ENCODE peak calls at places on chromosomes 2 and 18, in eight cellular contexts. C, I, N, H, G, Y, Q and K are unnamed samples. For H3K4me1, the result is how much of the 10 kb centered on the place peaks cover.

GRCh38 chr2:105438104-105438929 is 39.5 kb upstream of the FHL2 start:
- DNase-seq in I (no peak), G (peak), Q (peak), H (no peak), Y (peak), N (no peak), C (peak), K (peak)

GRCh38 chr2:8479298-8479697 is 202.6 kb upstream of the ID2 start:
- DNase-seq in Q (peak), I (no peak), N (no peak), G (no peak), H (peak), C (no peak), Y (no peak), K (peak)

GRCh38 chr2:128311755-128312341 is 6.8 kb downstream of the HS6ST1 start:
- DNase-seq in H (peak), G (peak), Y (no peak), Q (peak), C (no peak), N (no peak), I (no peak), K (peak)

GRCh38 chr2:233867993-233868532 is at the start of gene MSL3B:
- DNase-seq in I (peak), H (no peak), N (peak), Q (peak), G (peak), Y (no peak), C (peak), K (peak)

GRCh38 chr2:145751634-145752033 is 1231.7 kb upstream of the ZEB2 start:
- DNase-seq in N (no peak), C (no peak), H (no peak), Y (no peak), I (no peak), Q (no peak), G (no peak), K (no peak)

GRCh38 chr2:227597993-227598392 is 700 bp upstream of the SCYGR2 start:
- DNase-seq in I (peak), N (no peak), Q (no peak), Y (no peak), H (no peak), C (no peak), G (no peak), K (no peak)

GRCh38 chr2:228767196-228767595 is 503.9 kb downstream of the PID1 start:
- DNase-seq in C (no peak), Y (no peak), Q (no peak), G (no peak), I (no peak), H (no peak), N (no peak), K (no peak)

GRCh38 chr2:112092286-112093041 is 37.4 kb downstream of the TMEM87B start:
- DNase-seq in Q (no peak), C (no peak), I (no peak), N (no peak), H (no peak), Y (no peak), G (no peak), K (no peak)

GRCh38 chr2:6877402-6878305 is at the start of gene RSAD2:
- DNase-seq in Q (peak), C (peak), G (no peak), H (no peak), N (no peak), Y (peak), I (no peak), K (peak)

GRCh38 chr2:166361351-166362153 is 14.2 kb downstream of the SCN9A start:
- DNase-seq in Y (no peak), H (no peak), I (peak), Q (no peak), G (no peak), C (no peak), N (no peak), K (no peak)

GRCh38 chr18:8826971-8827370 is 121.6 kb downstream of the MTCL1 start:
- DNase-seq in C (no peak), Q (peak), H (no peak), N (no peak), I (no peak), Y (no peak), G (no peak), K (no peak)

DNA sequence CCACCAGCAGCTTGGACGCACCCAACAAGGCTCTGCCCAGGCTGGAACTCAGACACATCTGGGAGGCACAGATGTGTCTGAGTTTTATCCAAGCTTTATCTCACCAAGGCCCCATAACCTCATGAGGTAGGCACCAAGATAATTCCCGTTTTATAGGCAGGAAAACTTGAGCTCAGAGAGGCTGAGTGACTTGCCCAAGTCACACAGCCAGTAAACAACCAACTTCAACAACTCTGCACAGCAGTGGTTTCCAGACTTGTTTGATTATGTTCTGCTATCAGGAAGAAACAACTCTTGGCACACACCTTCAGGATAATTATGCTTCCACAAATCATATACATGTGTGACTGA is 63.1 kb downstream of the ZFP36L2 start:
- DNase-seq in C (no peak), Q (no peak), I (no peak), N (no peak), H (no peak), G (no peak), Y (no peak), K (no peak)
- TF ChIP-seq POLR2A in C (no peak), Q (no peak), I (no peak), N (no peak), H (no peak), G (no peak), Y (no peak), K (no peak)

DNA sequence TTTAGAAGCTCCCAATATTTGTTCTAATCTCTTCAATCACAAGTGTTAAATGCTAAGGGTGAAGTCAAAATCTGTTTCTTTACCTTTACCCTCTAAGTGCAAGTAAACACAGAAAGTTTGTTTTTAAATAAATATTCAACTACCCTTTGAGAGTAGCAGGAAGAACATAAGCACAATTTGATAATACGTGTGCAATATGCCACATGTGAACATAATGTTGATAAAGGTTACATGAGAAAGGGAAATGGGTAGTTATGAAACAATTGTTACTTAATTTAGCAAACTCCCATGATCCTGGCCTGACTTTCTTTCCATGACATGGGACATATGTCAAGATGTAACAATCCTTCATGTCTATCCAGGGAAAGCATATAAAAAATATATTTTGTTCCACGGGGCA is 7.1 kb downstream of the SPRED2 start:
- DNase-seq in N (no peak), Y (no peak), C (no peak), H (no peak), I (no peak), G (no peak), Q (no peak), K (no peak)
- H3K4me1 ChIP-seq in N (under half), Y (under half), C (under half), H (under half), I (under half), G (under half), Q (under half), K (under half)

DNA sequence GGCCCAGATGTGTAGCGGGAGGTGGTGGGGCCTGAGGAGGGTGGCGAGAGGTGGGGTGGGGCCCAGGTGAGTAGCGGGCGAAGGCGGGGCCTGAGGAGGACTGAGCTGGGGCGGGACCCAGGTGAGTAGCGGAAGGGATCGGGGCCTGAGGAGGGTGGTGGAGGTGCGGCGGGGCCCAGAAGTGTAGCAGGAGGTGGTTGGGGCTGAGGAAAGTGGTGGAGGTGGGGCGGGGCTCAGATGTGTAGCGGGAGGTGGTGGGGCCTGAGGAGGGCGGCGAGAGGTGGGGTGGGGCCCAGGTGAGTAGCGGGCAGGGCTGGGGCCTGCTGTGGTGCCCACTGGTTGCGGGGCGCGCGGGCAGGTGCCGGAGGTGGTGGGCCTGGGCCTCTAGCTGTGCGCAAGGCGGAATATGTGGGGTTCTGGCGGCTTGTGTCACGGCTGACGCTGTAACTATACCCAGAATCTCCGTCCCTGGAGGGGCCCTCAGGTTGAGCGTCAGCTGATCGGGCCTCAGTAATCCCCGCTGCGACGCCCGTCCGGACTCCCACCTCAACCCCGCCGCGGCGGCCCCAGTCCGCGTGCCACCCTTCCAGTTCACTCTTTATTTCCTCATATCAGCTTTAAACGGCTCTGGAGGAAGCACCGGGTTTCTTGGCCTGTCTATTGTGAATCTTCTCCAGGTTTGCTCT is 866 bp upstream of the SF3B6 start:
- DNase-seq in H (peak), Y (no peak), C (no peak), Q (no peak), I (no peak), G (no peak), N (no peak), K (no peak)
- TF ChIP-seq POLR2A in H (no peak), Y (peak), C (no peak), Q (no peak), I (peak), G (no peak), N (no peak), K (peak)

GRCh38 chr2:203741566-203741965 is 35.1 kb downstream of the CD28 start:
- DNase-seq in N (no peak), Y (no peak), Q (no peak), I (no peak), G (no peak), H (no peak), C (no peak), K (no peak)
- H3K4me1 ChIP-seq in N (under half), Y (under half), Q (under half), I (under half), G (under half), H (under half), C (under half), K (under half)

DNA sequence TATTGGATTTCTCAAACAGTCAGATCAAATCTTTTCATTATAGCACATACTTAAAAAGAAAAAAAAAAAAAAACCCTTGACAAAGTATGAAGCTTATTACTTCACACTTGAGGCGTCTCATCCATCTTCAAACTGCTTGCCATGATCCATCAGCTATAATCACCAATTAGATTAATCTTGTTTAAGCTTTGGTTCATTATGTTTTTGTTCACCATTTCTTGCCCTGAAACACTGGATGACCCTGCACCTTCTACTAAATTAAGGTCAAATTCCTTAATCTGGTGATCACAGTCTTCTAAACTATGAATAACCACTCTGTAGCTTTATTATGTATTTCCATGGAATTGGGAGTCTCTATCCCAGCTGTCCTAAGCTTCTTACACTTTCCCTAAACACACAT is 326.5 kb upstream of the COL3A1 start:
- DNase-seq in I (no peak), G (no peak), Q (no peak), H (no peak), Y (no peak), C (no peak), N (no peak), K (no peak)
- TF ChIP-seq POLR2A in I (no peak), G (no peak), Q (no peak), H (no peak), Y (no peak), C (no peak), N (no peak), K (no peak)

DNA sequence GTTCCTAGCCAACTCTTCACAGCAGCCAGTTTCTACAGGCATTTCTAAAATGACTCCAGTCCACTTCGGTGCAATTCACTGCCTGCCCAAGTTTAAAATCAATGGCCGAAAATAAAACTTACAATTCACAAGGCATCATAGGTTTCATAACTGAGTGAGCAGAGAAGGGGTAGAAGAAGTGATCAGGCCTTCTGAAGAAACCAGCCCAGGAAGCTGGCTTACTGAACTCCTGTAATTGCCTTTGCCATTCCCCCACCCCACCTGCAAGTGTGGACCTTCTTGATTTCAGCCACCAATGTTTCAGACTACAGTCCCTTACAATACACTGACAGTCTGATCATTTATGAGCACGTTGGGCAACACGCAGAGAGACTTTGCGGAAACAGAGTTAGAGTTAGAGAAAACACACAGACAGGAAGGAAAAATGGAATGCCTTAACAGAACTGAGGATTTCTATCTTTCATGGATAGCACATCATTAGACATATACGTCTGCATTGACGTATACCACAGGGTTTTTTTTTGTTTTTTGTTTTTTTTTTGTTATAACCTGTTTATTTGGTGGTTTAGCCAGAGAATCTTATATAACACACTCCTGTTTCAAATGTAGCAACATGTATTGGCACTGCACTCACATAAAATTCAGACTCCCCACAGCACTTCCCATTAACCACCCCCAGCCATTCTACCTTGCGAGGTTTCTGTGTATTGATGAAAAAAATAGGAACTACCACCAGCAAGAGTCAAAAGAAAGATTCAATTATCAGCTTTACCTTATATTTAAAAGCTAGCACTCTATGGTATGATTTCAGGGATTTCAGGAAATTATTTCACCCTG is 126.5 kb downstream of the CACNB4 start:
- DNase-seq in C (no peak), Q (no peak), Y (no peak), H (no peak), I (no peak), N (no peak), G (no peak), K (no peak)
- H3K4me1 ChIP-seq in C (under half), Q (under half), Y (under half), H (under half), I (under half), N (under half), G (under half), K (under half)

DNA sequence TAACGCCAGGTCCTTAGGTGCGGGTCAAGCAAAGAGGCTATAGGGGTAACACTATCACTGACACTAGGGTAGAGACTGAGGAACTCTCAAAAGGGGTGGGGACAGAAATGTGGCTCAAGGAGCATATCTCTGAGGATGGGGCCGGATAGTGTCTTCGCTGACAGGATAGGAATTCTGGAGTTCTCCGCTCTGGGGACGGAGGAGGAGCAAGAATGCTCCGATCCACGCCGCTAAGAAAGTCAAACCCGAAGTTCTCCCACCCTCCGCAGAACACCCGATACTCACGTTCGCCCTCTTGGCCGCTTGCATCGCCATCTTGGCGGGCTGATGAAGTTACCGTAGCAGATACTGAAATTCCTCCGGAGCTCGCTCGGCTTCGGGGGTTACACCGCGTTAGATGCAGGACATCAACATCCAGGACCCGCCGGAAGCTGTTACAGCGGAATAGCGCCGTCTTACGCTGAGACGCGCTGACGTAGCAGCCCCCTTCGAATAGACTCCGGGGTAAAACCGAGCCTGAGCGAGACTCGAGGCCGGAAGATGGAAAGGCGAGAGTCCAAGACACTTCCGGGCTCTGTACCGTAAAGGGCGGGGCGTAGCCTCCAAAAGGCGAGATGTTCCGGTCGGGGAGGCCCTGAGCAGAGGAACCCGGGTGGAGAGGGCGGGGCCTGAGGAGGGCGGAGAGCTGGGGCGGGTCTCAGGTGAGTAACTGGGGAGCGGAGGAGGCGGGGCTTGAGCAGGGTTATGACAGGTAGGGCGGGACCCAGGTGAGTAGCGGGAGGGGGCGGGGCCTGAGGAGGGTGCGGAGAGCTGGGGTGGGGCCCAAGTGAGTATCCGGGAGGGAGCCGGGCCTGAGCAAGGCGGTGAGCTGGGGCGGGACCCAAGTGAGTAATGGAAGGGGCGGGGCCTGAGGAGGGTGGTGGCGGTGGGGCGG is at the start of gene SF3B6:
- DNase-seq in G (peak), N (peak), C (peak), H (peak), Y (peak), I (peak), Q (peak), K (peak)
- TF ChIP-seq POLR2A in G (no peak), N (peak), C (peak), H (no peak), Y (peak), I (peak), Q (no peak), K (no peak)

DNA sequence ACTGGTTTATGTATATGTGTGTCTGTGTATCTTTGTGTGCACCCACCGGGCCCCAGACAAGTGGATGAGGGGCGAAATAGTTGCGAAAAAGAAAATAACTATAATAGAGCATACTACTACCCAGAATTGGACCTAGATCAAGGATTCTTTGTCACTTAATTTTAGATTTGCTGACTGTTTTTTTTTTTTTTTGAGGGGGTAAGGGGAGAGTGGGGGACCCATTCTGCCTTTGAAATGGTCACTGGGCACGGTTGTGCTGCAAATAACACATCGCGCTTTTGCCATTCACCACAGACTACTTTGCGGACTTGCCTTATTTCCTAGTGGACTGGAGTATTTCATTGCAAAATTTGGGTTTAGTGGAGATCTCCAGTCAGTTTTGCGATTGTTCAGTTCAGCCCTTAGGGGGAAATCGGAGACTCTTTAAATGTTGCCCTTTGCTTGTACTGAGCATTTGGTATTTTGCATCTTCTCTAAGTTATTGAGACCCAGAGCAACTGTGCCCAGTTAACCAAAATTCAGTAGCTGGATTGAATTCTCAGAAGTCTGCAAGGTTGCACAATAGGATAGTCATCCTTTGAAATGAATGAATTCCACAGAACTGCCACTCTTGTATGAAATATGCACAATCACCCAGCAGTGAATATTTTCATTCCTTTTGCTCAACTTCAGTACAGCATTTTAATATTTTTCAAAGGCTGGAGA is 2.8 kb downstream of the TRIB2 start:
- DNase-seq in N (no peak), C (no peak), H (no peak), Q (no peak), I (no peak), G (no peak), Y (peak), K (no peak)
- H3K4me1 ChIP-seq in N (under half), C (under half), H (half or more), Q (under half), I (under half), G (under half), Y (under half), K (under half)

DNA sequence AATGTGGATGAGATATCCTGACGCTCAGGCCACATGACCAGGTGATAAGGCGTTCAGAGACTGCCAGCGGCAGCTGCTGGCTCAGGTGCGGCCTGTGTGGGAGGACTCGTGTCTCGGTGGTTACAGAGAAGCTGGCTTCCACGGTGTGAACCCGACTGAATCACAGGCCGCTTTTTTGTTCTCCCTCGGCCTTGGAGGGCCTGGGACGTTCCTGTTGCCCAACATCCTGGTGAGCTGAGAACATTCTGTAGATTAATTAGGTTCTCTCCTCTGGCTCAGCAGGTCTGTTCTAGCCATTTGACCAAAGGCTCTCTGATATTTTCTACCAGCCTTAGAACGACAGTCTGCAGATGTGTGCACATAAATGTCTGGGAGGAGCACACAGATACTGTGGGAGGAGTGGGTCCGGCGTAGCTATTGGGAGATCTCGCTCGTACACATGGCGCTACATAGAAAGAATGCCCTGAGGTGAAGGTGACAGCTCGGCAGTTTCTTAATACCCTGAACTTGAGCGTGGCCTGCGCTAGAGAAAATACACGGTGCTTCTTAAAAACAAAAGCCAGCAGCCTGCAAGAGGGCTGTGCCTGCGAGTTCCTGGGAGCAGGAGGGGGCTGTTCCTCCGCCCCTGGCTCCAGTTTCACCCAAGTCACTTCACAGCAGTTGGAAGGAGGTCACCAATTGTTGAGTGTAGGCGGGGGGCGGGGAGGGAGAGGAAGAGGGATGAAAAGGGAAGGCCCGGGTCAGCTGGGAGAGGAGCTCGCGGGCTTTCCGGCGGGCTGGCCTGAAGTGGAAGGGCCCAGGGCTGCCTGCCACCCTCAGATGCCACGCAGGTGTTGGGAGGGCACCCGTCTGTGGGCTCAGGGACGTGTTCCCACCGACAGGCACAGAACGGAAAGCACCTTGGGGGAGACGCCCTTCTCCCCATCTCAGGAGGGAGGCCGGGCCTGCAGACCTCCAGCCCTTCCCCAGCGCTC is 124.6 kb upstream of the ZNF516 start:
- DNase-seq in G (peak), I (no peak), Q (peak), H (peak), C (peak), N (no peak), Y (peak), K (peak)
- TF ChIP-seq POLR2A in G (no peak), I (no peak), Q (no peak), H (no peak), C (no peak), N (no peak), Y (peak), K (no peak)